ENCODE peak calls at places on chromosome 14, in eight cellular contexts. U is adrenal gland; Y is endodermal cell; V is CD8-positive, alpha-beta T cell; E is kidney epithelial cell; Z is endothelial cell; A is HL-60; R is mucosa of descending colon. N is an unnamed sample.

GRCh38 chr14:74835607-74836250 is 40.2 kb downstream of the PROX2 start:
- DNase-seq in Y (no peak), R (no peak), Z (no peak), U (no peak), E (no peak), A (no peak), V (peak), N (no peak)

GRCh38 chr14:54894995-54895394 is 7.6 kb downstream of the GCH1 start:
- DNase-seq in A (no peak), V (no peak), Y (no peak), E (no peak), R (no peak), U (no peak), Z (no peak), N (no peak)

GRCh38 chr14:103250888-103251287 is 83.1 kb upstream of the EIF5 start:
- DNase-seq in Z (no peak), Y (no peak), A (no peak), U (no peak), V (no peak), R (peak), E (no peak), N (no peak)

GRCh38 chr14:89303452-89304435 is 113.3 kb downstream of the FOXN3 start:
- DNase-seq in Z (no peak), R (peak), E (peak), V (peak), A (peak), Y (peak), U (peak), N (peak)

GRCh38 chr14:88554458-88555286 is at the start of gene PTPN21:
- DNase-seq in R (peak), V (no peak), Z (peak), A (no peak), Y (peak), E (no peak), U (peak), N (peak)

GRCh38 chr14:61219256-61219655 is 61.9 kb downstream of the TMEM30B start:
- DNase-seq in Y (no peak), U (no peak), V (no peak), R (no peak), A (no peak), Z (no peak), E (no peak), N (no peak)

GRCh38 chr14:102200690-102201368 is 61.1 kb downstream of the WDR20 start:
- DNase-seq in Y (no peak), A (peak), U (no peak), R (no peak), E (no peak), V (peak), Z (no peak), N (no peak)

GRCh38 chr14:72644758-72645489 is 249.0 kb downstream of the DPF3 start:
- DNase-seq in V (no peak), U (no peak), Z (no peak), R (no peak), A (no peak), Y (no peak), E (no peak), N (no peak)

GRCh38 chr14:89619616-89620273 is 202.7 kb upstream of the FOXN3 start:
- DNase-seq in Z (no peak), U (no peak), Y (no peak), R (no peak), V (no peak), A (no peak), E (no peak), N (no peak)

GRCh38 chr14:91870001-91870400 is 2.7 kb upstream of the TC2N start:
- DNase-seq in A (no peak), U (no peak), Z (no peak), V (peak), R (peak), E (no peak), Y (no peak), N (no peak)

GRCh38 chr14:55684956-55685584 is 105.1 kb downstream of the KTN1 start:
- DNase-seq in A (no peak), R (no peak), V (no peak), U (no peak), E (no peak), Z (no peak), Y (no peak), N (no peak)

GRCh38 chr14:72714094-72714493 is 179.8 kb downstream of the DPF3 start:
- DNase-seq in E (no peak), Z (no peak), A (peak), U (no peak), Y (no peak), R (no peak), V (peak), N (no peak)

GRCh38 chr14:96373538-96373937 is 10.2 kb downstream of the GSKIP start:
- DNase-seq in E (no peak), R (no peak), U (no peak), A (no peak), V (no peak), Z (no peak), Y (no peak), N (no peak)

GRCh38 chr14:101116486-101117130 is 213.1 kb upstream of the RTL1 start:
- DNase-seq in U (peak), Y (peak), V (no peak), A (no peak), Z (no peak), R (no peak), E (no peak), N (no peak)

GRCh38 chr14:31510222-31510621 is 22.4 kb upstream of the GPR33 start:
- DNase-seq in V (no peak), Y (no peak), E (no peak), A (no peak), Z (no peak), U (no peak), R (no peak), N (no peak)
- TF ChIP-seq CTCF in V (peak), Y (peak), E (peak), A (no peak), Z (peak), U (peak), R (peak), N (peak)

GRCh38 chr14:23398348-23398747 is 9.7 kb downstream of the MYH6 start:
- DNase-seq in Y (no peak), Z (no peak), U (no peak), R (no peak), V (no peak), E (no peak), A (no peak), N (no peak)

GRCh38 chr14:23399136-23399535 is 8.9 kb downstream of the MYH6 start:
- DNase-seq in U (no peak), V (no peak), E (no peak), R (no peak), A (no peak), Z (no peak), Y (no peak), N (no peak)

GRCh38 chr14:23399591-23399990 is 8.5 kb downstream of the MYH6 start:
- DNase-seq in U (no peak), A (no peak), R (no peak), Y (no peak), V (no peak), Z (no peak), E (no peak), N (no peak)

GRCh38 chr14:23396781-23397407 is 11.2 kb downstream of the MYH6 start:
- DNase-seq in U (no peak), A (no peak), V (no peak), Y (no peak), R (no peak), E (no peak), Z (no peak), N (no peak)

DNA sequence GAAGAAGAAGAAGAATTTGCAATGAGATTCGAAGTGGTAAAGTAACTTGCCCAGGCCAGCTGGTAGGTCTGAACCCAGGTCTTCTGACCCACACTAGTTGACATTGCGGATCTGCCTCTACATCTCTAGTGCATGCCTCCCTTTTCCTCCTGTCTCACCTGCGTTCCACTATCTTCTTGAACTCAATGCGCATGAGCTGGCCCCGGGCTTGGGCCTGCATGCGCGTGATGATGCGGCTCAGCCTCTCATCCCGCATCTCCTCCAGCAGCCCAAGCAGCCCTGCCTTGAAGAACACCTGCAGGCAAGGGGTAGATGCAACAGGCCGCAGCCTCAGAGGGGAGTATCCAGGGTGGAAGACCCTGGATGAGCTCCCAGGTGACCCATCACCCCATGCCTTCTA is 11.9 kb downstream of the MYH6 start:
- DNase-seq in R (no peak), V (no peak), Z (no peak), Y (no peak), A (no peak), U (no peak), E (no peak), N (no peak)
- TF ChIP-seq CTCF in R (no peak), V (no peak), Z (no peak), Y (no peak), A (no peak), U (no peak), E (no peak), N (no peak)

GRCh38 chr14:39957987-39958386 is 525.8 kb upstream of the FBXO33 start:
- DNase-seq in Y (no peak), U (no peak), Z (no peak), E (no peak), A (no peak), R (no peak), V (no peak), N (no peak)

GRCh38 chr14:39957290-39957689 is 525.1 kb upstream of the FBXO33 start:
- DNase-seq in E (no peak), R (no peak), V (no peak), Y (no peak), A (no peak), U (no peak), Z (no peak), N (no peak)

GRCh38 chr14:39956372-39956771 is 524.1 kb upstream of the FBXO33 start:
- DNase-seq in Z (no peak), V (no peak), E (no peak), U (no peak), R (no peak), A (no peak), Y (no peak), N (no peak)
- TF ChIP-seq CTCF in Z (no peak), V (no peak), E (no peak), U (no peak), R (no peak), A (no peak), Y (peak), N (no peak)

GRCh38 chr14:99537399-99537798 is 56.2 kb downstream of the CCNK start:
- DNase-seq in E (peak), V (no peak), A (no peak), Z (no peak), Y (peak), U (peak), R (no peak), N (no peak)

GRCh38 chr14:99538733-99539132 is 57.5 kb downstream of the CCNK start:
- DNase-seq in U (no peak), Y (no peak), V (no peak), R (no peak), Z (no peak), E (no peak), A (no peak), N (no peak)

GRCh38 chr14:99535908-99536778 is 54.9 kb downstream of the CCNK start:
- DNase-seq in Z (no peak), U (no peak), A (no peak), V (no peak), E (no peak), Y (no peak), R (no peak), N (no peak)

GRCh38 chr14:99539503-99539902 is 58.3 kb downstream of the CCNK start:
- DNase-seq in A (no peak), V (no peak), Y (no peak), U (no peak), E (no peak), R (no peak), Z (no peak), N (no peak)

DNA sequence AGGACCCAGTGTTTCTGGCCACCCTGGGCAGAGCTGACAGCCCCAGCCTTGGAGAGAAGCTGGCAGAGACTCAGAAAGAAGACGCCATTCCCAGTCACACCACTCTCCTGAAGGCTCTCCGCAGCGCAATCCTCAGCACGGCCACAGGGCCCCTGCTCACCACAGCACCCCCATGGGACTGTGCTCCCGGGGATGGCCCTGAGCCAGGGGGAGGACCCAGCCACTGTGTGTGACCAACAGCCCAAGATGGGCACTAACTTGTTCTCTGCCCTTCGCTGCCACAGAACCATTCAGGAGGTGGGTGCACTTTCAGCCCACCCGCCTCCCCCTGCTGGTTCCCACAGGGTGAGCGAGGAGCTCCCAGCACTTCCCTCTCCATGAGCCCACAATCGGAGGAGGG is 57.1 kb downstream of the CCNK start:
- DNase-seq in A (no peak), Y (peak), R (no peak), Z (no peak), U (peak), E (no peak), V (no peak), N (no peak)
- TF ChIP-seq CTCF in A (no peak), Y (peak), R (no peak), Z (no peak), U (peak), E (peak), V (no peak), N (no peak)

GRCh38 chr14:77547512-77547911 is 48.9 kb upstream of the ISM2 start:
- DNase-seq in R (no peak), U (no peak), A (no peak), V (no peak), E (no peak), Z (peak), Y (peak), N (no peak)
- TF ChIP-seq CTCF in R (no peak), U (no peak), A (no peak), V (no peak), E (no peak), Z (no peak), Y (peak), N (no peak)

GRCh38 chr14:50049703-50050102 is 66.7 kb downstream of the VCPKMT start:
- DNase-seq in E (no peak), V (no peak), A (no peak), Z (no peak), Y (no peak), R (no peak), U (no peak), N (no peak)
- TF ChIP-seq CTCF in E (no peak), V (no peak), A (no peak), Z (no peak), Y (no peak), R (no peak), U (no peak), N (no peak)

GRCh38 chr14:68440776-68441175 is 352.1 kb downstream of the ZFP36L1 start:
- DNase-seq in V (no peak), Z (no peak), R (no peak), A (no peak), E (no peak), U (no peak), Y (no peak), N (no peak)

GRCh38 chr14:68442828-68443460 is 349.9 kb downstream of the ZFP36L1 start:
- DNase-seq in Y (no peak), E (no peak), U (no peak), A (no peak), R (no peak), Z (no peak), V (no peak), N (no peak)

GRCh38 chr14:68439741-68440140 is 353.1 kb downstream of the ZFP36L1 start:
- DNase-seq in V (no peak), R (no peak), E (no peak), U (no peak), Y (no peak), A (no peak), Z (no peak), N (no peak)

GRCh38 chr14:68444449-68445168 is 348.3 kb downstream of the ZFP36L1 start:
- DNase-seq in V (no peak), A (no peak), R (no peak), Y (no peak), E (no peak), Z (no peak), U (peak), N (no peak)

DNA sequence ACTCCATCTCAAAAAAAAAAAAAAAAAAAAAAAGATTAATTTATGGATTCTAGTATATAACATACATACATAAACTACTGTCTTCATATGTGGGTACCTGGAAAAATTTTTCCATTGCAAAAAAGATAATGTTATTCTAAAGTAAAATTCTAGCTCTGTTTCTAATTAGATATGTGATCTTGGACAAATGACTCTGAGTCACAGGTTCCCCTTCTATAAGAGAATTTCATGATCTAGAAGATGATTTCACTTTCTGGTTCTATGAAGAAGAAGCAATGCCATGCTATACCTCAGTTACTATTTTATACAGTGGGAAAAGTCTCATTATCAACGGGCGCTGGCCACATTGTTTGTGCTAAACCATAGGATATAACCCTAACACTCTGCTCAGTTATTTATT is 351.3 kb downstream of the ZFP36L1 start:
- DNase-seq in R (no peak), E (no peak), Z (no peak), A (no peak), U (no peak), V (no peak), Y (no peak), N (no peak)
- TF ChIP-seq CTCF in R (no peak), E (no peak), Z (no peak), A (no peak), U (no peak), V (no peak), Y (no peak), N (no peak)

GRCh38 chr14:81062816-81063215 is 107.4 kb downstream of the TSHR start:
- DNase-seq in A (peak), E (no peak), V (peak), U (no peak), R (no peak), Y (peak), Z (peak), N (no peak)
- TF ChIP-seq CTCF in A (no peak), E (peak), V (peak), U (peak), R (no peak), Y (peak), Z (no peak), N (no peak)

DNA sequence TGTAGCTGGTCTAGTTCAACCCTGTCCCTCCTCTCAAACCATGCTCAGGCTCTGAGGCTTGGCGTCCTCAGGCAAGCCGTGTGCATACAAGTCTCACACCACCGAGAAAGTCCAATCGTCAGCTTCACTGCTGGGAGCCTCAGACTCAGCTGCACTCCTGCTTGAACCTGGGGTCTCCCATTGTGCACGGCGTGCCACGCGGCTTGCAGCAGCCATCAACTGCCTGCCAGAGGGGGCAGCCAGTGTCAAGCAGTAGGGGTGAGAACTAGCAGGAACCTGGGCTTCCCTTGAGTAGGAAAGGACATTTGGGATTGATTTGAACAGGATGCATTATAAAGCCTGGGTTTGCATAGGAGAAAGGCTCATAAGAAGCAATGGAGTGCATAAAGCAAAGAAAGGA is 1064.5 kb downstream of the BCL11B start:
- DNase-seq in R (no peak), U (no peak), V (no peak), E (no peak), Z (no peak), A (no peak), Y (no peak), N (no peak)
- TF ChIP-seq CTCF in R (no peak), U (no peak), V (no peak), E (no peak), Z (no peak), A (no peak), Y (peak), N (no peak)

DNA sequence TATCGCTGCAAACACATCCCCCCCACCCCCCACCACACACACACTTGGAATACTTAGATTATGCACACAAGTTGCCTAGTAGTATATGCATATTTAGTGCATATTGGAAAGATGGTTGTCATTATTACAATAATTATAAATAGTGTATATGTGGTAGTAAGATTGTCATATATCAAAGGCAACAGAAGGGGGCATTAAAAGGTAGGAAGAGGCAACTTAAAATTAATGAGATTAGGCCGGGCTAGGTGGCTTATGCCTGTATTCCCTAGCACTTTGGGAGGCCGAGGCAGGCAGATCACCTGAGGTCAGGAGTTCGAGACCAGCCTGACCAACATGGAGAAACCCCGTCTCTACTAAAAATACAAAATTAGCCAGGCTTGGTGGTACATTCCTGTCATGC is 52.1 kb downstream of the GSC start:
- DNase-seq in A (no peak), Z (no peak), V (no peak), E (no peak), R (no peak), Y (no peak), U (no peak), N (no peak)
- TF ChIP-seq CTCF in A (no peak), Z (no peak), V (no peak), E (no peak), R (no peak), Y (peak), U (no peak), N (no peak)